ENCODE peak calls at places on chromosome 10, in five cellular contexts. A is kidney, D is heart right ventricle, C is AG09309, W is Caki2. J is an unnamed sample.

GRCh38 chr10:44009891-44010290 is 361.2 kb upstream of the ZNF32 start:
- DNase-seq in A (no peak), D (no peak), C (no peak), W (no peak), J (no peak)

GRCh38 chr10:50932113-50932512 is 46.7 kb upstream of the A1CF start:
- DNase-seq in A (no peak), D (no peak), C (no peak), W (no peak), J (no peak)

GRCh38 chr10:11036424-11037011 is 18.8 kb downstream of the CELF2 start:
- DNase-seq in A (no peak), D (no peak), C (peak; percentile 11), W (peak; percentile 33), J (peak; percentile 80)

GRCh38 chr10:23158370-23158769 is 33.7 kb upstream of the PTF1A start:
- DNase-seq in A (no peak), D (no peak), C (peak; percentile 11), W (peak; percentile 50), J (peak; percentile 83)

GRCh38 chr10:5752301-5752871 is 60.8 kb downstream of the GDI2 start:
- DNase-seq in A (no peak), D (no peak), C (no peak), W (no peak), J (no peak)

GRCh38 chr10:8405551-8405950 is 351.1 kb downstream of the GATA3 start:
- DNase-seq in A (no peak), D (no peak), C (no peak), W (no peak), J (no peak)

GRCh38 chr10:11242443-11243386 is 225.0 kb downstream of the CELF2 start:
- DNase-seq in A (peak; percentile 73), D (peak; percentile 76), C (no peak), W (no peak), J (no peak)

GRCh38 chr10:124092270-124093075 is 925 bp downstream of the CHST15 start:
- DNase-seq in A (peak; percentile 95), D (peak; percentile 64), C (no peak), W (peak; percentile 60), J (no peak)

GRCh38 chr10:35453855-35454532 is 117.7 kb downstream of the CCNY start:
- DNase-seq in A (no peak), D (no peak), C (no peak), W (no peak), J (no peak)

GRCh38 chr10:110613996-110614495 is 30.1 kb upstream of the RBM20 start:
- DNase-seq in A (no peak), D (no peak), C (no peak), W (no peak), J (no peak)

GRCh38 chr10:74213571-74214162 is 62.6 kb downstream of the ADK start:
- DNase-seq in A (no peak), D (no peak), C (no peak), W (peak; percentile 8), J (peak; percentile 49)

GRCh38 chr10:117134084-117135025 is 3.7 kb downstream of the VAX1 start:
- DNase-seq in A (no peak), D (no peak), C (no peak), W (no peak), J (no peak)

GRCh38 chr10:6401562-6402348 is 178.3 kb downstream of the PRKCQ start:
- DNase-seq in A (peak; percentile 87), D (peak; percentile 48), C (peak; percentile 76), W (peak; percentile 93), J (peak; percentile 93)

GRCh38 chr10:70942725-70943124 is 54.4 kb upstream of the PCBD1 start:
- DNase-seq in A (no peak), D (no peak), C (no peak), W (no peak), J (no peak)